ENCODE peak calls at places on chromosomes 16 and 17, in four cellular contexts. One of them, this sample, is unnamed.

GRCh38 chr16:85882181-85882810 is 16.7 kb upstream of the IRF8 start:
- DNase-seq in IMR-90: no peak
- DNase-seq in prostate gland: no peak
- DNase-seq in body of pancreas: no peak
- DNase-seq in this sample: no peak

GRCh38 chr16:85428899-85429775 is 184.0 kb upstream of the GSE1 start:
- DNase-seq in IMR-90: no peak
- DNase-seq in prostate gland: no peak
- DNase-seq in body of pancreas: no peak
- DNase-seq in this sample: no peak

GRCh38 chr17:43908111-43908721 is 880 bp upstream of the MPP2 start:
- DNase-seq in IMR-90: peak; percentile 65
- DNase-seq in prostate gland: peak; percentile 64
- DNase-seq in body of pancreas: peak; percentile 46
- DNase-seq in this sample: peak; percentile 52

GRCh38 chr16:83917152-83918120 is 18.5 kb downstream of the MLYCD start:
- DNase-seq in IMR-90: no peak
- DNase-seq in prostate gland: no peak
- DNase-seq in body of pancreas: no peak
- DNase-seq in this sample: no peak

GRCh38 chr17:34370997-34371395 is 8.0 kb upstream of the CCL1 start:
- DNase-seq in IMR-90: peak; percentile 12
- DNase-seq in prostate gland: peak; percentile 39
- DNase-seq in body of pancreas: no peak
- DNase-seq in this sample: no peak

GRCh38 chr17:39101139-39101538 is 50.3 kb downstream of the PLXDC1 start:
- DNase-seq in IMR-90: no peak
- DNase-seq in prostate gland: no peak
- DNase-seq in body of pancreas: no peak
- DNase-seq in this sample: no peak

GRCh38 chr16:10610499-10611184 is 30.2 kb upstream of the EMP2 start:
- DNase-seq in IMR-90: no peak
- DNase-seq in prostate gland: no peak
- DNase-seq in body of pancreas: no peak
- DNase-seq in this sample: no peak

GRCh38 chr16:86789621-86790051 is 211.3 kb downstream of the FOXL1 start:
- DNase-seq in IMR-90: peak; percentile 43
- DNase-seq in prostate gland: no peak
- DNase-seq in body of pancreas: no peak
- DNase-seq in this sample: no peak

GRCh38 chr16:63933841-63934240 is 1188.0 kb downstream of the CDH11 start:
- DNase-seq in IMR-90: no peak
- DNase-seq in prostate gland: no peak
- DNase-seq in body of pancreas: no peak
- DNase-seq in this sample: no peak

GRCh38 chr16:87506423-87507350 is 13.9 kb upstream of the ZCCHC14 start:
- DNase-seq in IMR-90: no peak
- DNase-seq in prostate gland: no peak
- DNase-seq in body of pancreas: peak; percentile 54
- DNase-seq in this sample: no peak

GRCh38 chr16:28975158-28975603 is 603 bp downstream of the SPNS1 start:
- DNase-seq in IMR-90: no peak
- DNase-seq in prostate gland: no peak
- DNase-seq in body of pancreas: no peak
- DNase-seq in this sample: no peak

GRCh38 chr16:73145166-73145565 is 97.2 kb upstream of the ZFHX3 start:
- DNase-seq in IMR-90: no peak
- DNase-seq in prostate gland: no peak
- DNase-seq in body of pancreas: no peak
- DNase-seq in this sample: no peak

GRCh38 chr17:70307430-70307829 is 138.1 kb downstream of the KCNJ2 start:
- DNase-seq in IMR-90: peak; percentile 77
- DNase-seq in prostate gland: no peak
- DNase-seq in body of pancreas: no peak
- DNase-seq in this sample: no peak

GRCh38 chr17:79597040-79597439 is 13.8 kb downstream of the RBFOX3 start:
- DNase-seq in IMR-90: no peak
- DNase-seq in prostate gland: no peak
- DNase-seq in body of pancreas: no peak
- DNase-seq in this sample: no peak

GRCh38 chr16:78005881-78006280 is 16.5 kb upstream of the CLEC3A start:
- DNase-seq in IMR-90: no peak
- DNase-seq in prostate gland: no peak
- DNase-seq in body of pancreas: no peak
- DNase-seq in this sample: no peak

GRCh38 chr17:9104370-9105041 is 83.2 kb downstream of the NTN1 start:
- DNase-seq in IMR-90: no peak
- DNase-seq in prostate gland: no peak
- DNase-seq in body of pancreas: peak; percentile 42
- DNase-seq in this sample: no peak

GRCh38 chr17:27807567-27808470 is 7.5 kb upstream of the NOS2 start:
- DNase-seq in IMR-90: no peak
- DNase-seq in prostate gland: no peak
- DNase-seq in body of pancreas: peak; percentile 37
- DNase-seq in this sample: peak; percentile 12

GRCh38 chr16:78684655-78685400 is 585.4 kb downstream of the WWOX start:
- DNase-seq in IMR-90: no peak
- DNase-seq in prostate gland: no peak
- DNase-seq in body of pancreas: no peak
- DNase-seq in this sample: no peak

GRCh38 chr17:1095093-1095852 is 84.5 kb downstream of the ABR start:
- DNase-seq in IMR-90: no peak
- DNase-seq in prostate gland: peak; percentile 71
- DNase-seq in body of pancreas: no peak
- DNase-seq in this sample: no peak

GRCh38 chr17:70896843-70897242 is 727.5 kb downstream of the KCNJ2 start:
- DNase-seq in IMR-90: no peak
- DNase-seq in prostate gland: no peak
- DNase-seq in body of pancreas: no peak
- DNase-seq in this sample: no peak

GRCh38 chr17:28897769-28898259 is 281 bp upstream of the FLOT2 start:
- DNase-seq in IMR-90: no peak
- DNase-seq in prostate gland: no peak
- DNase-seq in body of pancreas: no peak
- DNase-seq in this sample: no peak

GRCh38 chr16:63596716-63597115 is 1525.1 kb downstream of the CDH11 start:
- DNase-seq in IMR-90: no peak
- DNase-seq in prostate gland: no peak
- DNase-seq in body of pancreas: no peak
- DNase-seq in this sample: no peak

GRCh38 chr17:55320594-55321506 is 56.1 kb downstream of the HLF start:
- DNase-seq in IMR-90: no peak
- DNase-seq in prostate gland: peak; percentile 95
- DNase-seq in body of pancreas: no peak
- DNase-seq in this sample: no peak

GRCh38 chr17:59829217-59830006 is 63.3 kb downstream of the TUBD1 start:
- DNase-seq in IMR-90: peak; percentile 98
- DNase-seq in prostate gland: no peak
- DNase-seq in body of pancreas: no peak
- DNase-seq in this sample: no peak

GRCh38 chr16:72554935-72555334 is 383.0 kb upstream of the PMFBP1 start:
- DNase-seq in IMR-90: peak; percentile 6
- DNase-seq in prostate gland: no peak
- DNase-seq in body of pancreas: no peak
- DNase-seq in this sample: no peak

GRCh38 chr17:36942031-36942599 is 4.8 kb downstream of the LHX1 start:
- DNase-seq in IMR-90: no peak
- DNase-seq in prostate gland: no peak
- DNase-seq in body of pancreas: no peak
- DNase-seq in this sample: no peak

GRCh38 chr16:85285681-85286065 is 173.4 kb upstream of the CIBAR2 start:
- DNase-seq in IMR-90: no peak
- DNase-seq in prostate gland: no peak
- DNase-seq in body of pancreas: no peak
- DNase-seq in this sample: no peak

GRCh38 chr16:86664518-86665318 is 86.4 kb downstream of the FOXL1 start:
- DNase-seq in IMR-90: peak; percentile 98
- DNase-seq in prostate gland: no peak
- DNase-seq in body of pancreas: no peak
- DNase-seq in this sample: no peak

GRCh38 chr16:87064731-87065720 is 252.2 kb downstream of the C16orf95 start:
- DNase-seq in IMR-90: no peak
- DNase-seq in prostate gland: no peak
- DNase-seq in body of pancreas: no peak
- DNase-seq in this sample: no peak

GRCh38 chr17:65568918-65569317 is 7.5 kb upstream of the AXIN2 start:
- DNase-seq in IMR-90: no peak
- DNase-seq in prostate gland: no peak
- DNase-seq in body of pancreas: no peak
- DNase-seq in this sample: no peak

GRCh38 chr17:74460996-74461395 is 5.4 kb upstream of the CD300A start:
- DNase-seq in IMR-90: no peak
- DNase-seq in prostate gland: no peak
- DNase-seq in body of pancreas: no peak
- DNase-seq in this sample: no peak

GRCh38 chr17:63740464-63741181 is 976 bp downstream of the STRADA start:
- DNase-seq in IMR-90: peak; percentile 6
- DNase-seq in prostate gland: peak; percentile 27
- DNase-seq in body of pancreas: no peak
- DNase-seq in this sample: no peak

GRCh38 chr17:16491703-16492612 is at the start of gene LRRC75A:
- DNase-seq in IMR-90: peak; percentile 16
- DNase-seq in prostate gland: peak; percentile 21
- DNase-seq in body of pancreas: peak; percentile 47
- DNase-seq in this sample: peak; percentile 48
- TF ChIP-seq POLR2A in IMR-90: no peak
- TF ChIP-seq POLR2A in prostate gland: no peak
- TF ChIP-seq POLR2A in body of pancreas: no peak
- TF ChIP-seq POLR2A in this sample: no peak

GRCh38 chr17:35765731-35766488 is 5.2 kb downstream of the C17orf50 start:
- DNase-seq in IMR-90: no peak
- DNase-seq in prostate gland: no peak
- DNase-seq in body of pancreas: no peak
- DNase-seq in this sample: no peak

GRCh38 chr17:35761601-35762000 is 914 bp downstream of the C17orf50 start:
- DNase-seq in IMR-90: no peak
- DNase-seq in prostate gland: no peak
- DNase-seq in body of pancreas: no peak
- DNase-seq in this sample: no peak

GRCh38 chr17:35764123-35764991 is 3.7 kb downstream of the C17orf50 start:
- DNase-seq in IMR-90: peak; percentile 74
- DNase-seq in prostate gland: peak; percentile 80
- DNase-seq in body of pancreas: peak; percentile 91
- DNase-seq in this sample: peak; percentile 94

GRCh38 chr17:35765086-35765710 is 4.5 kb downstream of the C17orf50 start:
- DNase-seq in IMR-90: no peak
- DNase-seq in prostate gland: no peak
- DNase-seq in body of pancreas: no peak
- DNase-seq in this sample: no peak

GRCh38 chr17:35763767-35764122 is 3.1 kb downstream of the C17orf50 start:
- DNase-seq in IMR-90: no peak
- DNase-seq in prostate gland: no peak
- DNase-seq in body of pancreas: no peak
- DNase-seq in this sample: no peak
- TF ChIP-seq CTCF in IMR-90: no peak
- TF ChIP-seq CTCF in prostate gland: no peak
- TF ChIP-seq CTCF in body of pancreas: no peak
- TF ChIP-seq CTCF in this sample: no peak

GRCh38 chr17:58001461-58002124 is 5.5 kb downstream of the SRSF1 start:
- DNase-seq in IMR-90: no peak
- DNase-seq in prostate gland: no peak
- DNase-seq in body of pancreas: no peak
- DNase-seq in this sample: no peak

GRCh38 chr17:57997085-57997809 is 9.2 kb upstream of the VEZF1 start:
- DNase-seq in IMR-90: no peak
- DNase-seq in prostate gland: no peak
- DNase-seq in body of pancreas: no peak
- DNase-seq in this sample: no peak

GRCh38 chr17:57998234-57998746 is 8.8 kb downstream of the SRSF1 start:
- DNase-seq in IMR-90: no peak
- DNase-seq in prostate gland: no peak
- DNase-seq in body of pancreas: no peak
- DNase-seq in this sample: no peak

GRCh38 chr17:57999010-57999495 is 8.0 kb downstream of the SRSF1 start:
- DNase-seq in IMR-90: no peak
- DNase-seq in prostate gland: no peak
- DNase-seq in body of pancreas: no peak
- DNase-seq in this sample: no peak

DNA sequence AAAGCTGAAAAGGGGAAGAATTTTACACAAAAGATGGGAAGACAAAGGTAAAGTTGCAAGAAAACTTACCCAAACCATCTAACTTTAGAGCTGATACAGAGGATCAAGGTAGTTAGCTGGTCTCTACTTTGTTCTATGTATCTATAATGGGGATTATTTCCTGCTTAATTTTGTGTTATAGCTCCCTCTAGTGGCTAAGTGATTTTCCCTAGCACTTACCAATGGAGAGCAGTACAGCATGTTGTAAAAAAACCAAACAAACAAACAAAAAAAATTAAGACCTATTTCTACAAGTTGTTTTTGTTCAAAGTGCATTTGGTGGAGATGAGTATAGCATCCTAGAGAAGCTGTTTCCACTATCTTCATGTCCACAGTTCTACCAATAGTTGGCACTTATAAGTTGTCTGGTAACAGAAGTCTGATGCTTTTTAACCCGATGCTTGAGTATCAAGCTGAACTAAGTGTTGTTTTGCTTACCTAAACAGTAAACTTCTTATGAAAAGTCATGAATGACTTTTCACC is 7.5 kb downstream of the SRSF1 start:
- DNase-seq in IMR-90: peak; percentile 79
- DNase-seq in prostate gland: peak; percentile 42
- DNase-seq in body of pancreas: no peak
- DNase-seq in this sample: no peak
- TF ChIP-seq POLR2A in IMR-90: peak; percentile 52
- TF ChIP-seq POLR2A in prostate gland: no peak
- TF ChIP-seq POLR2A in body of pancreas: no peak
- TF ChIP-seq POLR2A in this sample: no peak

GRCh38 chr17:82931696-82932060 is 91.9 kb upstream of the ZNF750 start:
- DNase-seq in IMR-90: peak; percentile 94
- DNase-seq in prostate gland: no peak
- DNase-seq in body of pancreas: peak; percentile 43
- DNase-seq in this sample: peak; percentile 13

GRCh38 chr17:82933006-82933310 is 93.1 kb upstream of the ZNF750 start:
- DNase-seq in IMR-90: no peak
- DNase-seq in prostate gland: no peak
- DNase-seq in body of pancreas: no peak
- DNase-seq in this sample: peak; percentile 1

GRCh38 chr17:82932146-82933005 is 92.6 kb upstream of the ZNF750 start:
- DNase-seq in IMR-90: peak; percentile 86
- DNase-seq in prostate gland: no peak
- DNase-seq in body of pancreas: no peak
- DNase-seq in this sample: no peak

GRCh38 chr17:82935944-82936767 is 96.3 kb upstream of the ZNF750 start:
- DNase-seq in IMR-90: no peak
- DNase-seq in prostate gland: no peak
- DNase-seq in body of pancreas: no peak
- DNase-seq in this sample: peak; percentile 1

DNA sequence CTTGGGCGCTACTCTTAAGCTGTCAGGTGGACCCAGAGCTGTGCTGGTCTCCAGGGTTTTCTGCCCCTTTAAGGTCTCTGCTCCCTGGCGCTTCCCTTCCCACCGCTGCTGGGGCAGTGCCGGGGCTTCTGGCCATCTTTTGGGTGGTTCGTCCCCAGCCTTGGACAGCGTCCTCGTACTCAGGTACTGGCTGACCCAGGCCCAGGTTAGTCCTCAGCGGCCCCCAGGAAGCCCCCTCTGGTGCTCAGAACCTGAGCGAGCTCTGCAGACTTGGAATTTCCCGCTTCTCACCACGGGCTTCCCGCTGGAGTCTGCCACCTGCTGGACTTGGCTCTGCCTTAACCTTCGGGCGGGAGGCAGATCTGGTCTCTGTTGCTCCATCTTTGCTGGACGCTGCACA is 94.1 kb upstream of the ZNF750 start:
- DNase-seq in IMR-90: no peak
- DNase-seq in prostate gland: no peak
- DNase-seq in body of pancreas: peak; percentile 8
- DNase-seq in this sample: peak; percentile 1
- TF ChIP-seq CTCF in IMR-90: no peak
- TF ChIP-seq CTCF in prostate gland: no peak
- TF ChIP-seq CTCF in body of pancreas: no peak
- TF ChIP-seq CTCF in this sample: no peak